ENCODE peak calls at places on chromosome 15, in five cellular contexts. X is lung, N is breast epithelium, H is AG09309, S is ovary. L is an unnamed sample.

GRCh38 chr15:51533672-51534398 is 88.7 kb downstream of the DMXL2 start:
- DNase-seq in X (no peak), N (no peak), H (no peak), S (no peak), L (peak)

GRCh38 chr15:48935236-48935635 is 28.5 kb downstream of the SHC4 start:
- DNase-seq in X (no peak), N (no peak), H (no peak), S (no peak), L (no peak)

GRCh38 chr15:69753867-69754266 is 301.2 kb downstream of the RPLP1 start:
- DNase-seq in X (no peak), N (no peak), H (no peak), S (no peak), L (no peak)

GRCh38 chr15:88619796-88620195 is 1.3 kb upstream of the AEN start:
- DNase-seq in X (no peak), N (no peak), H (no peak), S (no peak), L (no peak)

GRCh38 chr15:101600024-101600423 is 52.2 kb downstream of the TM2D3 start:
- DNase-seq in X (no peak), N (no peak), H (no peak), S (no peak), L (no peak)

GRCh38 chr15:59060348-59060747 is 44.6 kb upstream of the CCNB2 start:
- DNase-seq in X (no peak), N (no peak), H (no peak), S (no peak), L (no peak)

GRCh38 chr15:41501961-41502786 is 8.5 kb downstream of the ITPKA start:
- DNase-seq in X (no peak), N (no peak), H (no peak), S (no peak), L (no peak)

GRCh38 chr15:73809728-73810501 is 56.8 kb upstream of the INSYN1 start:
- DNase-seq in X (no peak), N (no peak), H (no peak), S (no peak), L (no peak)

GRCh38 chr15:25947336-25948080 is 84.4 kb upstream of the ATP10A start:
- DNase-seq in X (no peak), N (no peak), H (peak), S (no peak), L (no peak)

GRCh38 chr15:81156324-81156723 is 22.3 kb downstream of the CFAP161 start:
- DNase-seq in X (no peak), N (no peak), H (no peak), S (no peak), L (no peak)

GRCh38 chr15:81155375-81156218 is 21.5 kb downstream of the CFAP161 start:
- DNase-seq in X (no peak), N (no peak), H (peak), S (peak), L (peak)

GRCh38 chr15:81151389-81151788 is 17.3 kb downstream of the CFAP161 start:
- DNase-seq in X (no peak), N (no peak), H (no peak), S (no peak), L (no peak)

GRCh38 chr15:81152339-81152738 is 18.3 kb downstream of the CFAP161 start:
- DNase-seq in X (no peak), N (no peak), H (no peak), S (no peak), L (no peak)

GRCh38 chr15:81152799-81153198 is 18.7 kb downstream of the CFAP161 start:
- DNase-seq in X (no peak), N (no peak), H (no peak), S (no peak), L (no peak)
- H3K4me3 ChIP-seq in X (no peak), N (no peak), H (no peak), S (no peak), L (no peak)

GRCh38 chr15:75639191-75639708 is 774 bp downstream of the IMP3 start:
- DNase-seq in X (no peak), N (no peak), H (no peak), S (no peak), L (no peak)

GRCh38 chr15:75639709-75640482 is at the start of gene IMP3:
- DNase-seq in X (peak), N (peak), H (peak), S (peak), L (peak)

GRCh38 chr15:75641176-75641498 is 1.1 kb upstream of the IMP3 start:
- DNase-seq in X (no peak), N (no peak), H (no peak), S (no peak), L (no peak)

GRCh38 chr15:75641603-75642002 is 1.6 kb upstream of the IMP3 start:
- DNase-seq in X (no peak), N (no peak), H (no peak), S (no peak), L (no peak)

GRCh38 chr15:75640483-75641175 is 605 bp upstream of the IMP3 start:
- DNase-seq in X (no peak), N (no peak), H (no peak), S (no peak), L (no peak)
- TF ChIP-seq CTCF in X (peak), N (no peak), H (no peak), S (no peak), L (peak)

DNA sequence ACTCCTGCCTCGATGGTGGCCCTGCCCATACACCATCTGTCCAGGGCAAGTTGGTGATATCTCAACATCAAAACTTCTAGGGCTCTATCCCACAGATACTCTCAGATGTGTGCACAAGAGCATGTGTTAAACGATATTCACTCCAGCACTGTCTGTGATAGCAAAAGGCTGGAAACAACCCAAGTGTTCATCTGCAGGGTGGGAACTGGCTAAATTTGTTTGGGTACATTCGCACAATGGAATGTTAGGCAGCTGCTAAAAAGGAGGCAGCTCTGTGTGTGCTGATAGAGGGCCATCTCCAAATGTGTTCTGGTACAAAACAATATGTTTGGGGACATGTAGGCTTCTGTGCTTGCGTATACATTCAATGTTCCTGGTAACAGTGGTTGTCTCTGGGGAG is 19.8 kb downstream of the IGDCC4 start:
- DNase-seq in X (no peak), N (no peak), H (no peak), S (no peak), L (no peak)
- H3K4me3 ChIP-seq in X (no peak), N (no peak), H (no peak), S (no peak), L (no peak)

GRCh38 chr15:79185199-79185598 is 94.6 kb upstream of the RASGRF1 start:
- DNase-seq in X (no peak), N (no peak), H (no peak), S (no peak), L (no peak)
- TF ChIP-seq CTCF in X (no peak), N (no peak), H (peak), S (no peak), L (peak)

GRCh38 chr15:40238481-40238926 is 359 bp upstream of the PAK6 start:
- DNase-seq in X (no peak), N (no peak), H (no peak), S (no peak), L (no peak)
- H3K4me3 ChIP-seq in X (no peak), N (no peak), H (peak), S (no peak), L (no peak)

DNA sequence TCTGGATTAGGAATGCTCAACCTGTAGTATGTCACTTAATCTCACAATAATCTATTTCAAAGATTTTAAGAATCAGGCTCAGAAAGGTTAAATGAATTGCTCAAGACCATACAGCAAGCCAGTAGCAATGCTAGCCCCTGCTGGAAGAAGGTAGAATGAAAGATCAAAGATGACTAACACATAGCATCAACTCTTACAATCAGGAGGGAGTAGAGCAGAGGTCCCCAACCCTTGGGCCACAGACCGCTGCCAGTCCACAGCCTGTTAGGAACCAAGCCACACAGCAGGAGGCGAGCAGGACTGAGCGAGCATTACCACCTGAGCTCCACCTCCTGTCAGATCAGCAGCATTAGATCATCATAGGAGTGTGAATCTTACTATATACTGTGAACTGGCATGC is 15.5 kb upstream of the GATM start:
- DNase-seq in X (no peak), N (no peak), H (no peak), S (no peak), L (no peak)
- TF ChIP-seq CTCF in X (no peak), N (no peak), H (peak), S (no peak), L (peak)

DNA sequence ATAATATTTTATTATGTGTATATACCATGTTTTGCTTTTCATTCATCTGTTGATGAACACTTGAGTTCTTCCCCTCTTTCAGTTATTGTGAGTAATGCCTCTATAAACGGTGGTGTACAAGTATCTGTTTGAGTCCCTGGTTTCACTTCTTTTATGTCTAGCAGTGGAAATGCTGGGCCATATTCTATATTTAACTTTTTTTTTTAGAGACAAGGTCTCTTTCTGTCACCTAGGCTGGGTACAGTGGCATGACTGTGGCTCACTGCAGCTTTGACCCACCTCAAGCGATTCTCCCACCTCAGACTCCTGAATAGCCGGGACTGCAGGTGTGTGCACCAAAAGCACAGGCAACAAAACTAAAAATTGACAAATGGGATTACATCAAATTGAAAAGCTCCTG is 19.9 kb downstream of the GOLM2 start:
- DNase-seq in X (no peak), N (no peak), H (no peak), S (no peak), L (no peak)
- H3K4me3 ChIP-seq in X (no peak), N (no peak), H (no peak), S (no peak), L (no peak)

DNA sequence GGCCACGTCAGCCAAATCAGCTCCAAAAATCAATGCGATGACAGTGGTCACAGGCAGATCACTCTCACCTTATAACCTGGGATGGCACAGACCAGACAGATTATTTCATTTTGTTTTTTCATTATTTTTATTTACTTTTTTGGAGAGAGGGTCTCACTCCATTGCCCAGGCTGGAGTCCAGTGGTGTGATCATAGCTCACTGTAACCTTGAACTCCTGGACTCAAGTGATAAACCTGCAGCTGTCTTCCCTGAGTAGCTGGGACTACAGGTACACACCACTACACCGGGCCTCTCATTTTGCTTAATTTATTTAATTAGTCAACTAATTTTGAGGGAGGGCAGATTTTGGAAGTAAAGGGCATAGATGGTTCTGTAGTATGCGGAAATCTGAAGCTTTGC is 51.2 kb upstream of the ICE2 start:
- DNase-seq in X (no peak), N (no peak), H (no peak), S (no peak), L (no peak)
- TF ChIP-seq CTCF in X (no peak), N (no peak), H (no peak), S (no peak), L (no peak)

L was measured in LNCaP clone FGC.